ENCODE peak calls at places on chromosome 5, in eight cellular contexts. S is SK-N-SH, I is HCT116, M is ovary, U is heart left ventricle, V is lower lobe of right lung, R is Karpas-422, G is upper lobe of left lung. F is an unnamed sample.

GRCh38 chr5:173917788-173918786 is 29.9 kb downstream of the CPEB4 start:
- DNase-seq in S (peak; percentile 53), I (peak; percentile 83), M (peak; percentile 59), U (peak; percentile 49), V (peak; percentile 58), R (peak; percentile 90), G (peak; percentile 15), F (no peak)

GRCh38 chr5:45385321-45386058 is 310.7 kb downstream of the HCN1 start:
- DNase-seq in S (no peak), I (peak; percentile 90), M (no peak), U (peak; percentile 39), V (no peak), R (no peak), G (no peak), F (no peak)

GRCh38 chr5:54742417-54742889 is 224.9 kb downstream of the SNX18 start:
- DNase-seq in S (no peak), I (no peak), M (no peak), U (peak; percentile 29), V (no peak), R (no peak), G (no peak), F (no peak)

GRCh38 chr5:27171696-27172362 is 133.4 kb upstream of the CDH9 start:
- DNase-seq in S (no peak), I (no peak), M (no peak), U (no peak), V (no peak), R (no peak), G (peak; percentile 24), F (no peak)

GRCh38 chr5:134252671-134253070 is 26.8 kb upstream of the PPP2CA start:
- DNase-seq in S (no peak), I (peak; percentile 74), M (no peak), U (peak; percentile 47), V (no peak), R (no peak), G (no peak), F (no peak)

GRCh38 chr5:3304346-3304745 is 291.3 kb upstream of the IRX1 start:
- DNase-seq in S (no peak), I (no peak), M (no peak), U (no peak), V (no peak), R (no peak), G (peak; percentile 45), F (no peak)

GRCh38 chr5:35780236-35780635 is 76.5 kb upstream of the IL7R start:
- DNase-seq in S (no peak), I (no peak), M (no peak), U (no peak), V (no peak), R (no peak), G (no peak), F (no peak)

GRCh38 chr5:10372726-10373709 is 19.5 kb downstream of the MARCHF6 start:
- DNase-seq in S (no peak), I (no peak), M (no peak), U (no peak), V (no peak), R (no peak), G (no peak), F (no peak)

GRCh38 chr5:44951371-44951770 is 142.6 kb downstream of the MRPS30 start:
- DNase-seq in S (no peak), I (no peak), M (no peak), U (no peak), V (no peak), R (no peak), G (no peak), F (no peak)

GRCh38 chr5:12284604-12285003 is 380.4 kb upstream of the CTNND2 start:
- DNase-seq in S (no peak), I (no peak), M (no peak), U (no peak), V (no peak), R (no peak), G (no peak), F (no peak)

GRCh38 chr5:147686421-147686820 is 96.1 kb downstream of the JAKMIP2 start:
- DNase-seq in S (no peak), I (no peak), M (no peak), U (no peak), V (no peak), R (no peak), G (no peak), F (no peak)

GRCh38 chr5:17314907-17315471 is 97.6 kb downstream of the BASP1 start:
- DNase-seq in S (no peak), I (no peak), M (no peak), U (no peak), V (no peak), R (peak; percentile 64), G (no peak), F (no peak)

GRCh38 chr5:52922384-52922783 is 66.8 kb upstream of the ITGA2 start:
- DNase-seq in S (no peak), I (peak; percentile 68), M (no peak), U (no peak), V (peak; percentile 49), R (no peak), G (no peak), F (peak; percentile 68)

GRCh38 chr5:96439477-96440184 is 6.6 kb upstream of the PCSK1 start:
- DNase-seq in S (no peak), I (no peak), M (no peak), U (no peak), V (no peak), R (no peak), G (no peak), F (no peak)

GRCh38 chr5:181167814-181168488 is 20.6 kb downstream of the OR2V2 start:
- DNase-seq in S (peak; percentile 74), I (no peak), M (no peak), U (no peak), V (no peak), R (peak; percentile 69), G (no peak), F (no peak)

GRCh38 chr5:165370772-165371171 is 1865.4 kb downstream of the MAT2B start:
- DNase-seq in S (no peak), I (no peak), M (no peak), U (no peak), V (no peak), R (no peak), G (no peak), F (no peak)

GRCh38 chr5:96067902-96068614 is 106.4 kb upstream of the ELL2 start:
- DNase-seq in S (no peak), I (peak; percentile 77), M (no peak), U (no peak), V (no peak), R (no peak), G (no peak), F (no peak)

GRCh38 chr5:57862471-57863282 is 380.1 kb upstream of the ACTBL2 start:
- DNase-seq in S (no peak), I (no peak), M (no peak), U (no peak), V (no peak), R (no peak), G (no peak), F (no peak)

GRCh38 chr5:131259326-131259725 is 4.5 kb upstream of the CDC42SE2 start:
- DNase-seq in S (no peak), I (no peak), M (no peak), U (no peak), V (no peak), R (no peak), G (no peak), F (no peak)
- H3K4me1 ChIP-seq in S (peaks cover 3% of the 10 kb centered on the region), I (peaks cover 43% of the 10 kb centered on the region), M (peaks cover 5% of the 10 kb centered on the region), U (peaks cover 5% of the 10 kb centered on the region), V (peaks cover 10% of the 10 kb centered on the region), R (peaks cover 47% of the 10 kb centered on the region), G (peaks cover 17% of the 10 kb centered on the region), F (no peaks in the 10 kb centered on the region)

GRCh38 chr5:36939969-36940858 is 63.6 kb downstream of the NIPBL start:
- DNase-seq in S (no peak), I (no peak), M (no peak), U (no peak), V (no peak), R (no peak), G (no peak), F (no peak)
- H3K27ac ChIP-seq in S (no peak overlapping the region), I (no peak overlapping the region), M (no peak overlapping the region), U (no peak overlapping the region), V (no peak overlapping the region), R (no peak overlapping the region), G (no peak overlapping the region), F (no peak overlapping the region)

GRCh38 chr5:73454379-73455036 is 5.9 kb upstream of the FOXD1 start:
- DNase-seq in S (peak; percentile 52), I (peak; percentile 86), M (no peak), U (no peak), V (no peak), R (peak; percentile 75), G (no peak), F (no peak)

GRCh38 chr5:73459366-73459765 is 10.8 kb upstream of the FOXD1 start:
- DNase-seq in S (no peak), I (no peak), M (no peak), U (no peak), V (no peak), R (no peak), G (no peak), F (no peak)

GRCh38 chr5:73464016-73464745 is 15.6 kb upstream of the FOXD1 start:
- DNase-seq in S (no peak), I (no peak), M (no peak), U (peak; percentile 29), V (no peak), R (no peak), G (no peak), F (no peak)

GRCh38 chr5:73460133-73460532 is 11.6 kb upstream of the FOXD1 start:
- DNase-seq in S (no peak), I (no peak), M (no peak), U (no peak), V (no peak), R (no peak), G (no peak), F (no peak)
- H3K36me3 ChIP-seq in S (no peaks in the 10 kb centered on the region), I (no peaks in the 10 kb centered on the region), M (no peaks in the 10 kb centered on the region), U (no peaks in the 10 kb centered on the region), V (no peaks in the 10 kb centered on the region), R (no peaks in the 10 kb centered on the region), G (no peaks in the 10 kb centered on the region), F (no peaks in the 10 kb centered on the region)

GRCh38 chr5:15693036-15693728 is 193.2 kb downstream of the FBXL7 start:
- DNase-seq in S (no peak), I (no peak), M (no peak), U (no peak), V (no peak), R (no peak), G (no peak), F (no peak)

GRCh38 chr5:15695171-15695676 is 195.2 kb downstream of the FBXL7 start:
- DNase-seq in S (no peak), I (no peak), M (peak; percentile 29), U (no peak), V (no peak), R (no peak), G (no peak), F (no peak)

GRCh38 chr5:15693933-15694332 is 194.0 kb downstream of the FBXL7 start:
- DNase-seq in S (no peak), I (no peak), M (no peak), U (no peak), V (no peak), R (no peak), G (no peak), F (no peak)

GRCh38 chr5:15691536-15691935 is 191.6 kb downstream of the FBXL7 start:
- DNase-seq in S (no peak), I (no peak), M (no peak), U (no peak), V (no peak), R (no peak), G (no peak), F (no peak)

DNA sequence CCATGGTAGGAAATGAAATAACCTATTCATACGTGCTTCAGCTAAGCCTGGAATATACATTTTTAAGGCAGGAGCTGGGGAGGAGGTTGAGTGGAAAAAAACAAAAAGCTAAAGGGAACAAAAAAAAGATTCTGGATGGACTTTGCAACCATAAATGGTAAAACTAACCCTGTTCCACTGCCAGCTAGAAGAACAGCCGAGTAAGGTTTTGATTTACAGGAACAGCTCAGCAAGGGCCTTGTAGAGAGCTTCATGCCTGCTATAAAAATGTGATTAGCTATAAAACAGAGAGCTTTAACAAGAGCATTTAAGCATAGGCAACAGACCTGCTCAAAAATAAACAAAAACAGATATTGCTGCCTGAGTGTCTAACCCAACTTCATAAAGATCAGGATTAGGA is 194.7 kb downstream of the FBXL7 start:
- DNase-seq in S (no peak), I (no peak), M (no peak), U (no peak), V (no peak), R (no peak), G (no peak), F (no peak)
- H3K4me1 ChIP-seq in S (peaks cover 29% of the 10 kb centered on the region), I (no peaks in the 10 kb centered on the region), M (peaks cover 18% of the 10 kb centered on the region), U (peaks cover 34% of the 10 kb centered on the region), V (peaks cover 19% of the 10 kb centered on the region), R (no peaks in the 10 kb centered on the region), G (peaks cover 13% of the 10 kb centered on the region), F (peaks cover 41% of the 10 kb centered on the region)